ENCODE peak calls at places on chromosomes 11 and 22, in four cellular contexts. O is GM12878, E is K562, Y is H1. T is an unnamed sample.

GRCh38 chr11:9367551-9367950 is 16.9 kb upstream of the IPO7 start:
- DNase-seq in Y (no peak), E (no peak), O (no peak), T (no peak)

GRCh38 chr11:68677432-68677831 is 6.9 kb upstream of the GAL start:
- DNase-seq in Y (no peak), O (no peak), E (peak), T (peak)

GRCh38 chr11:71505781-71506180 is 21.3 kb upstream of the KRTAP5-7 start:
- DNase-seq in Y (peak), O (no peak), E (no peak), T (no peak)

GRCh38 chr11:12330491-12331231 is 46.7 kb upstream of the PARVA start:
- DNase-seq in O (no peak), E (no peak), Y (no peak), T (no peak)

GRCh38 chr11:93082900-93083299 is 113.4 kb downstream of the MTNR1B start:
- DNase-seq in Y (no peak), O (no peak), E (no peak), T (no peak)

GRCh38 chr11:38553033-38553432 is 1955.0 kb upstream of the RAG2 start:
- DNase-seq in O (no peak), Y (no peak), E (no peak), T (no peak)

GRCh38 chr11:13019313-13019712 is 10.2 kb downstream of the RASSF10 start:
- DNase-seq in Y (no peak), E (no peak), O (no peak), T (no peak)

GRCh38 chr11:26994579-26995210 is 783 bp downstream of the FIBIN start:
- DNase-seq in Y (peak), E (no peak), O (no peak), T (no peak)

GRCh38 chr22:17569971-17570511 is 6.7 kb downstream of the SLC25A18 start:
- DNase-seq in E (no peak), Y (no peak), O (no peak), T (no peak)

GRCh38 chr11:101555366-101555765 is 28.4 kb downstream of the TRPC6 start:
- DNase-seq in Y (no peak), E (no peak), O (no peak), T (no peak)

GRCh38 chr11:85709983-85710382 is 24.0 kb upstream of the CCDC89 start:
- DNase-seq in O (no peak), E (no peak), Y (no peak), T (no peak)

GRCh38 chr11:65565624-65566453 is 4.4 kb upstream of the ZNRD2 start:
- DNase-seq in E (no peak), Y (no peak), O (no peak), T (no peak)

GRCh38 chr11:77421041-77421723 is 52.7 kb downstream of the PAK1 start:
- DNase-seq in Y (no peak), O (no peak), E (peak), T (no peak)

GRCh38 chr11:2093575-2094353 is 45.4 kb downstream of the IGF2 start:
- DNase-seq in Y (no peak), O (no peak), E (no peak), T (no peak)

GRCh38 chr22:23527971-23528740 is 51.9 kb downstream of the IGLL1 start:
- DNase-seq in Y (no peak), E (no peak), O (no peak), T (no peak)

GRCh38 chr22:17905445-17905844 is 118.9 kb downstream of the MICAL3 start:
- DNase-seq in E (no peak), O (no peak), Y (no peak), T (no peak)

GRCh38 chr11:118895093-118896039 is 11.7 kb downstream of the CXCR5 start:
- DNase-seq in Y (no peak), E (no peak), O (peak), T (no peak)

GRCh38 chr22:38754247-38755154 is 1.3 kb downstream of the SUN2 start:
- DNase-seq in E (peak), Y (peak), O (no peak), T (peak)

GRCh38 chr22:48781868-48782267 is 1045.8 kb downstream of the BRD1 start:
- DNase-seq in Y (no peak), O (no peak), E (no peak), T (no peak)

DNA sequence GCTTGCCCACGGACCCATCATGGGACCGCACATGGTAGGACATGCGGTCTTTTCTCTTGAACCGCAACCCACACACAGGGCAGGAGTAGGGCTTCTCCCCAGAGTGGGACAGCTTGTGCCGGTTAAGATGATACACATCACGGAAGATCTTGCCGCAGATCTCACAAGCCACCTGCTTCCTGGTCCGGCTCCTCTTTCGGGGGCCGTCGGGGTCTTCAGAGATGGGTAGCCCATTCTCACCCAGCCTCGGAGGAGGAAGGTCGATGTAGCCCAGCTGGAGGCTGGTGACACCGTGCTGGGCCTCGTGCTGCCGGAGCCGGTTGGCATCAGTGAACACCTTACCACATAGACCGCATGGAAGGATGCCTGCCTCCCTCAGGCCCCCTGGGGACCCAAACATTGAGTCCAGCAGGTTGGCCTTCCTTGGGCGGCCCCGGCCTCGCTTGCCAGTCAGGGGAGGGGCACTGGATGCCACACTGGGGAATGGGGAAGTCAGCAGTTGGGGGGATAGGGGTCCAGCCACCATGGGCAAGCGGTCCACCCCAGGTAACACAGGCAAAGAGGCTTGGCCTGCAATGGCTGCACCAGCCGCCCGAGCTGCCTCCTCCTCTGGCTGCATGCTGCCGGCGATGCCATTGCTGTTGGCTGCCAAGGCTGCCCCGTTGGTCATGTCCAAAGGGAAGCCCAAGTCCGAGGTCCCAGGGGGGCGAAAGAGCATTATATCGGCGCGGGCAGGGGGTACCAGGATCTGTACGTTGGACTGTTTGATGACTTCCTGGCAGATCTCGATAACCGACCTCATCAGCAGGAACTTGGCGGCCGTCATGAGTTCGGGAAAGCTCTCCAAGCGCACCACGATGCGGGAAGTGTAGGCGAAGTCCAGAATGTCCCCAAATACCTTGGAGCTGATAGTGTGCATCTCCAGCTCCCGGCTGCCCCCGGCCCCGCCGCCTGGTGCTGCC is 1.5 kb downstream of the PATZ1 start:
- DNase-seq in E (no peak), Y (peak), O (no peak), T (no peak)
- TF ChIP-seq HDAC6 in E (no peak), Y (no peak), O (no peak), T (no peak)

GRCh38 chr11:35248558-35249323 is 109.8 kb downstream of the CD44 start:
- DNase-seq in O (no peak), Y (no peak), E (no peak), T (no peak)

GRCh38 chr11:35246725-35247124 is 107.8 kb downstream of the CD44 start:
- DNase-seq in O (no peak), Y (no peak), E (no peak), T (no peak)

GRCh38 chr11:35247863-35248262 is 108.9 kb downstream of the CD44 start:
- DNase-seq in E (no peak), O (no peak), Y (no peak), T (no peak)

GRCh38 chr11:35245786-35246185 is 106.8 kb downstream of the CD44 start:
- DNase-seq in Y (no peak), E (no peak), O (no peak), T (no peak)

DNA sequence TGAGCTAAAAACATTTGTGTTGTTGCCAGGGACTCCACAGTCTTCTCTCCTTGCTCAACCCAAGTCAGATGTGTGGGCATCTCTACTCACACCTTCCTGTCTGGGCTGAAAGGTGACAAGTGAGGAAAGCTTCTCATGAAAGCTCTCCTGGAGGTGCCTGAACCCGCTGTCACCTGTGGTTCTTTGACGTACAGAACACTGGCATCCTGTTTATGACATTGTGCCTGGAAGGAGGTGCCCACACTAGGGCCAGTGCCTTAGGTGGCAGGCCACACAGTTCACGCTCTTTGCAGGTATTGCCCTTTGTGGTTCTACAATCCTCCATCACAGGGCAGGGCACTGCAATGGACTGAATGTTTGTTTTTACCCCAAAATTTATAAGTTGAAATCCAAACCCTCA is 108.5 kb downstream of the CD44 start:
- DNase-seq in O (no peak), E (no peak), Y (no peak), T (no peak)
- TF ChIP-seq HDAC6 in O (no peak), E (no peak), Y (no peak), T (no peak)

DNA sequence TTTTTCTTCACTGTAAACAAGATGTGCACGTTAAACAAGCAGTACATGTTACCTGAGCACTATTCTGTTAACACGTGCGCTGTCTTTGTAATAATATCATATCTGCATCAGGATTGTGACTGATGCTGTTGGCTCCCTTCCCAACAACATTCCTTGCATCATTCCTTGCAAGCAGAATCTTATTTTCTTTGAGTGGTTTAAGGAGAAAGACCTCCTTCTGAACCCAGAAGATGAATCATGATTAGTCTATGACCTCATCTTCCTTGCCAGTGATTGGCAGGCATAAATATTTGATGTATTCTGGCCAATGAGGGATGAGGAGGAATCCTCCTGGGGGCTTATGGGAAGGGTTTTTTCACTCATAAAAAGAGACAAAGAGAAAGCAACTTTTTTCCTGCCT is 46.2 kb downstream of the C11orf71 start:
- DNase-seq in E (no peak), O (no peak), Y (no peak), T (no peak)
- TF ChIP-seq HDAC6 in E (no peak), O (no peak), Y (no peak), T (no peak)

GRCh38 chr11:200224-201003 is 6.8 kb downstream of the BET1L start:
- DNase-seq in E (no peak), Y (peak), O (no peak), T (no peak)
- TF ChIP-seq HDAC6 in E (no peak), Y (no peak), O (no peak), T (no peak)

GRCh38 chr11:111101836-111102235 is 143.7 kb upstream of the POU2AF2 start:
- DNase-seq in E (no peak), O (no peak), Y (no peak), T (no peak)

GRCh38 chr11:111107501-111107900 is 138.0 kb upstream of the POU2AF2 start:
- DNase-seq in O (no peak), E (no peak), Y (no peak), T (no peak)

GRCh38 chr11:111105566-111105965 is 140.0 kb upstream of the POU2AF2 start:
- DNase-seq in Y (no peak), E (no peak), O (no peak), T (no peak)
- TF ChIP-seq HDAC6 in Y (no peak), E (no peak), O (no peak), T (no peak)

GRCh38 chr11:15175780-15176179 is 61.1 kb downstream of the INSC start:
- DNase-seq in E (no peak), Y (no peak), O (no peak), T (no peak)

GRCh38 chr11:15171956-15172355 is 57.2 kb downstream of the INSC start:
- DNase-seq in Y (no peak), O (no peak), E (no peak), T (no peak)

GRCh38 chr11:15166204-15166603 is 51.5 kb downstream of the INSC start:
- DNase-seq in O (no peak), E (no peak), Y (no peak), T (no peak)

GRCh38 chr11:15170698-15171097 is 56.0 kb downstream of the INSC start:
- DNase-seq in O (no peak), Y (no peak), E (no peak), T (no peak)

GRCh38 chr11:15170170-15170569 is 55.4 kb downstream of the INSC start:
- DNase-seq in E (no peak), O (no peak), Y (no peak), T (peak)
- TF ChIP-seq HDAC6 in E (no peak), O (no peak), Y (no peak), T (no peak)

GRCh38 chr11:128492461-128492860 is 94.9 kb downstream of the ETS1 start:
- DNase-seq in E (no peak), O (no peak), Y (no peak), T (no peak)
- TF ChIP-seq HDAC6 in E (no peak), O (no peak), Y (no peak), T (no peak)